ENCODE peak calls at places on chromosome 1, in four cellular contexts. A is transverse colon, K is stomach, L is sigmoid colon. W is an unnamed sample. For H3K9me3, the result is how much of the 10 kb centered on the place peaks cover.

GRCh38 chr1:210587547-210587946 is 258.8 kb downstream of the HHAT start:
- DNase-seq in A (no peak), L (no peak), K (no peak), W (no peak)

GRCh38 chr1:175075572-175076568 is 8.2 kb downstream of the TNN start:
- DNase-seq in L (no peak), A (no peak), K (no peak), W (no peak)

GRCh38 chr1:148160421-148161251 is 8.6 kb upstream of the NBPF11 start:
- DNase-seq in K (no peak), A (no peak), L (no peak), W (no peak)

GRCh38 chr1:183757061-183757460 is 47.9 kb upstream of the RGL1 start:
- DNase-seq in L (no peak), A (no peak), K (no peak), W (peak)

GRCh38 chr1:57485643-57486042 is 61.8 kb upstream of the DAB1 start:
- DNase-seq in K (no peak), L (no peak), A (no peak), W (no peak)

GRCh38 chr1:4726620-4727341 is 72.4 kb downstream of the AJAP1 start:
- DNase-seq in L (no peak), A (no peak), K (no peak), W (no peak)

GRCh38 chr1:93171549-93172050 is 8.6 kb downstream of the TMED5 start:
- DNase-seq in A (no peak), K (no peak), L (no peak), W (no peak)

GRCh38 chr1:109876617-109877319 is 33.9 kb upstream of the CSF1 start:
- DNase-seq in L (no peak), A (no peak), K (no peak), W (no peak)

GRCh38 chr1:246165826-246166709 is 341.0 kb downstream of the SMYD3 start:
- DNase-seq in A (peak), K (no peak), L (no peak), W (no peak)

GRCh38 chr1:221829327-221830011 is 87.6 kb upstream of the DUSP10 start:
- DNase-seq in L (no peak), K (no peak), A (no peak), W (no peak)

GRCh38 chr1:121483961-121484424 is 299.2 kb downstream of the SRGAP2C start:
- DNase-seq in K (no peak), L (no peak), A (no peak), W (no peak)

GRCh38 chr1:46244656-46245371 is 2.7 kb upstream of the RAD54L start:
- DNase-seq in A (no peak), K (no peak), L (no peak), W (no peak)

GRCh38 chr1:204417231-204417997 is 5.8 kb upstream of the PPP1R15B start:
- DNase-seq in A (peak), L (peak), K (peak), W (peak)

GRCh38 chr1:59976194-59977074 is 49.9 kb upstream of the CYP2J2 start:
- DNase-seq in K (peak), L (peak), A (peak), W (no peak)

GRCh38 chr1:161095230-161095629 is 2.9 kb upstream of the KLHDC9 start:
- DNase-seq in L (no peak), A (no peak), K (no peak), W (no peak)
- TF ChIP-seq POLR2AphosphoS5 in L (no peak), A (no peak), K (no peak), W (no peak)

GRCh38 chr1:195450794-195451193 is 1157.4 kb downstream of the KCNT2 start:
- DNase-seq in K (no peak), A (no peak), L (no peak), W (no peak)
- H3K9me3 ChIP-seq in K (under half), A (under half), L (under half), W (under half)

GRCh38 chr1:3349161-3349967 is 105.1 kb upstream of the ARHGEF16 start:
- DNase-seq in A (no peak), K (peak), L (no peak), W (no peak)
- H3K4me3 ChIP-seq in A (no peak), K (no peak), L (no peak), W (no peak)

GRCh38 chr1:15304708-15305326 is 57.8 kb downstream of the FHAD1 start:
- DNase-seq in K (peak), L (no peak), A (peak), W (peak)
- TF ChIP-seq POLR2AphosphoS5 in K (no peak), L (no peak), A (no peak), W (no peak)

GRCh38 chr1:44170281-44170823 is 28.9 kb upstream of the KLF18 start:
- DNase-seq in K (no peak), L (no peak), A (no peak), W (no peak)

DNA sequence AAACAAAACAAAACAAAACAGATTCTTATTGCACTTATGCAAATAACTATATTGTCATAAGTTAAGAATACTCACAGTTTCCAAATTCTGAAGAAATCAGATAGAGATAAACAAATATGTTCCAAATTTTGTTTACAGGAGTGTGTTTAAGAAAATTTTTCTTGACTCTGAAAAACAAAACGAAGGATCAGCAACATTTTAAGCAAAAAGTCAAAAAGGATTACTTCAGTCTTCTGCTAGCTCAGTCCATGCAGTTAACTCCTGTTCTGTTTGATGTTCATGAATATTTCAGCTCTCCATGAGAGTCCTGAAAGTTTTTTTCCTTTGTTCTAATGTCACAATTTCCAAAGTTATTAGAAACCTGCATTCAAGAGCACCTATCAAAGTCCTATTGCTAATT is 33.2 kb upstream of the KLF18 start:
- DNase-seq in A (no peak), K (no peak), L (no peak), W (no peak)
- H3K9me3 ChIP-seq in A (under half), K (under half), L (under half), W (under half)

GRCh38 chr1:235990376-235990795 is 74.5 kb downstream of the NID1 start:
- DNase-seq in L (no peak), A (no peak), K (no peak), W (no peak)
- H3K4me3 ChIP-seq in L (no peak), A (no peak), K (no peak), W (no peak)

DNA sequence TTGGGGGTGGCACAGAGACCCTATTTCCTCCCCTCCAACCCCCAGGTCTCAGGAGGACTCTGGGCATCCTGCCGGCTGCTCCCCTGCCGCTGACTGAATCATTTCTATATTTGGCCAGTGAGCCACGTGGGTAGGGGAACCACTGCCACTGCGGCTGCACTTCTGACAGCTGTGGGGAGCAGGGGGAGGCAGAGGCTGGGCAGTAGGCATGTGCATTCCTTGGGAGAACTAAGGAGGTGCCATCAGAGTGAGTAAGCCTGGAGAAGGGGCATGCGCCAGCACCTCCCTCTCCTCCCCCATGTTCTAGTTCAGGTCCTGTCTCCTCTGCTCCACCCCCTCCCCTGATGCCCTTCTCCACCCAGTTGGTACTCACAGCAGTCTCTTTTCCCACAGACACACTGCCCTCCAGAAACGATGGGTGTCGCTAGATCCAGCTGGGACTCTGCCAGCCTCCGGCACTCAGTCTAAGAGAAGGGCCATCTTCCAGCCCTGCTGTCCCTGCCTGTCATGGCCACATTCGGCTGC is 12.0 kb downstream of the PPFIA4 start:
- DNase-seq in L (peak), A (peak), K (no peak), W (no peak)
- TF ChIP-seq POLR2AphosphoS5 in L (no peak), A (no peak), K (no peak), W (no peak)

W was measured in Panc1.